ENCODE peak calls at places on chromosomes 5 and 9, in nine cellular contexts. X is ovary, O is tibial nerve, Y is K562, I is A549, H is transverse colon, R is stomach, M is suprapubic skin, D is SK-N-SH. L is an unnamed sample.

GRCh38 chr5:9069650-9070049 is 476.2 kb downstream of the SEMA5A start:
- DNase-seq in M (no peak), D (no peak), X (no peak), I (no peak), R (no peak), H (no peak), Y (no peak), O (no peak), L (no peak)

GRCh38 chr9:31347082-31347617 is 1037.3 kb upstream of the ACO1 start:
- DNase-seq in X (no peak), H (no peak), M (no peak), Y (no peak), I (no peak), D (no peak), R (no peak), O (no peak), L (no peak)

GRCh38 chr5:111735829-111736228 is 21.2 kb downstream of the NREP start:
- DNase-seq in D (no peak), O (no peak), M (peak), Y (no peak), R (no peak), I (peak), X (peak), H (peak), L (peak)

GRCh38 chr9:131707050-131707449 is 32.8 kb downstream of the RAPGEF1 start:
- DNase-seq in I (no peak), D (no peak), H (no peak), M (peak), O (no peak), Y (no peak), X (no peak), R (no peak), L (no peak)

GRCh38 chr5:14665110-14665822 is 748 bp downstream of the OTULIN start:
- DNase-seq in Y (peak), O (no peak), X (no peak), I (peak), M (no peak), D (peak), H (peak), R (peak), L (no peak)

GRCh38 chr5:54470191-54470590 is 14.7 kb downstream of the HSPB3 start:
- DNase-seq in R (no peak), I (no peak), X (no peak), H (no peak), M (no peak), O (no peak), Y (no peak), D (no peak), L (no peak)

GRCh38 chr5:137668574-137669093 is 67.3 kb downstream of the KLHL3 start:
- DNase-seq in O (no peak), X (no peak), H (no peak), M (no peak), Y (no peak), R (no peak), D (no peak), I (no peak), L (no peak)

GRCh38 chr5:135379052-135379654 is 19.9 kb downstream of the MACROH2A1 start:
- DNase-seq in H (no peak), R (no peak), D (no peak), X (no peak), O (no peak), Y (no peak), M (no peak), I (peak), L (no peak)

GRCh38 chr5:32076699-32077695 is 97.1 kb downstream of the GOLPH3 start:
- DNase-seq in Y (peak), R (peak), D (peak), I (peak), M (no peak), O (peak), X (peak), H (peak), L (no peak)

GRCh38 chr5:177388521-177389052 is 4.4 kb downstream of the SLC34A1 start:
- DNase-seq in O (no peak), X (no peak), H (no peak), Y (no peak), I (no peak), R (no peak), M (no peak), D (no peak), L (no peak)

GRCh38 chr5:31630931-31631330 is 8.0 kb upstream of the PDZD2 start:
- DNase-seq in O (no peak), D (peak), I (no peak), R (no peak), Y (no peak), X (no peak), M (no peak), H (no peak), L (no peak)

GRCh38 chr5:155726267-155726666 is 600.7 kb upstream of the SGCD start:
- DNase-seq in Y (no peak), M (no peak), O (no peak), I (peak), D (no peak), H (no peak), R (no peak), X (no peak), L (peak)

GRCh38 chr5:34957857-34958690 is 28.7 kb downstream of the DNAJC21 start:
- DNase-seq in Y (peak), D (peak), R (no peak), M (no peak), I (peak), O (no peak), H (no peak), X (no peak), L (no peak)

GRCh38 chr5:119578937-119579336 is 50.4 kb upstream of the FAM170A start:
- DNase-seq in D (no peak), X (no peak), Y (peak), M (no peak), R (no peak), H (no peak), O (no peak), I (peak), L (peak)

GRCh38 chr5:84080908-84081307 is 303.8 kb downstream of the EDIL3 start:
- DNase-seq in X (no peak), I (no peak), O (no peak), R (no peak), M (no peak), Y (no peak), D (no peak), H (no peak), L (no peak)

GRCh38 chr5:67677422-67677970 is 480.9 kb upstream of the CD180 start:
- DNase-seq in O (no peak), M (no peak), H (no peak), I (no peak), Y (no peak), X (no peak), D (no peak), R (no peak), L (no peak)

GRCh38 chr5:80184235-80185023 is 71.4 kb downstream of the SERINC5 start:
- DNase-seq in O (no peak), M (no peak), I (peak), Y (peak), X (no peak), D (no peak), R (peak), H (peak), L (no peak)

GRCh38 chr9:37371565-37372464 is 50.7 kb upstream of the GRHPR start:
- DNase-seq in R (no peak), Y (peak), D (no peak), H (no peak), O (no peak), I (no peak), M (no peak), X (no peak), L (no peak)

GRCh38 chr9:88387035-88387732 is 1.1 kb upstream of the SPIN1 start:
- DNase-seq in I (peak), X (peak), O (no peak), M (no peak), R (peak), H (peak), D (no peak), Y (peak), L (no peak)

GRCh38 chr5:138934971-138935370 is 59.8 kb upstream of the LRRTM2 start:
- DNase-seq in Y (no peak), R (peak), H (no peak), X (no peak), M (no peak), D (no peak), O (no peak), I (no peak), L (no peak)

GRCh38 chr5:166369326-166369725 is 1922.1 kb upstream of the WWC1 start:
- DNase-seq in Y (no peak), H (no peak), M (no peak), R (no peak), D (no peak), O (no peak), X (no peak), I (no peak), L (no peak)

GRCh38 chr9:21902112-21902511 is 92.1 kb downstream of the CDKN2A start:
- DNase-seq in H (no peak), R (no peak), O (no peak), X (no peak), I (no peak), Y (no peak), M (no peak), D (no peak), L (no peak)

GRCh38 chr9:93002700-93003099 is 55.4 kb downstream of the FGD3 start:
- DNase-seq in O (no peak), X (no peak), I (no peak), R (no peak), H (no peak), D (no peak), Y (no peak), M (no peak), L (no peak)
- TF ChIP-seq EP300 in O (no peak), X (no peak), I (no peak), R (no peak), H (no peak), D (no peak), Y (no peak), M (no peak), L (no peak)

DNA sequence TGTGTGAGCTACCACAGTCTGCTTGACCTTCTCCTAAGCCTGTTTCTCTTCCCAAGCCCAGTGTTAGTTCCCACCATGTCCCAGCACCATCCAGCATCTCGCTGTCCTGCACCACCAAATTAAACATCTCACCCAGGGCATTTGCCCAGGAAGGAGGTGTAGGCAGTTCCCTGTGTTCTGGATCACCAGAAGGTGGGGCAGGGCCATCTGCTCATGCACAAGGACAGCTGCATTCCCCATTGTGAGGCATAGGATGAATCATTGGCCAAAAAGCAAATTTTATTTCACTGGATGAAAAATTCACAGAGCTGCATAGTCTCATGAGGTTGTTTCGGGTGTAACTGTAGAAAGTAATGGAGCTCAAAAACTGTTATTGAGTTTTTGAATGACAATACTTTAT is 89.5 kb upstream of the GRIA1 start:
- DNase-seq in O (no peak), H (no peak), M (no peak), X (no peak), D (no peak), Y (no peak), R (no peak), I (no peak), L (no peak)
- TF ChIP-seq EP300 in O (no peak), H (no peak), M (no peak), X (no peak), D (no peak), Y (no peak), R (no peak), I (no peak), L (no peak)

GRCh38 chr5:168136340-168136739 is 155.1 kb upstream of the WWC1 start:
- DNase-seq in R (peak), X (no peak), Y (no peak), M (no peak), D (no peak), H (peak), O (no peak), I (no peak), L (no peak)
- TF ChIP-seq EP300 in R (no peak), X (no peak), Y (no peak), M (no peak), D (no peak), H (no peak), O (no peak), I (no peak), L (no peak)

GRCh38 chr5:11130111-11130510 is 369.1 kb upstream of the DAP start:
- DNase-seq in I (no peak), R (no peak), X (no peak), H (no peak), D (no peak), M (no peak), Y (no peak), O (no peak), L (no peak)

GRCh38 chr5:11126844-11127243 is 365.8 kb upstream of the DAP start:
- DNase-seq in O (no peak), R (no peak), Y (no peak), X (no peak), I (no peak), D (no peak), M (no peak), H (no peak), L (no peak)

DNA sequence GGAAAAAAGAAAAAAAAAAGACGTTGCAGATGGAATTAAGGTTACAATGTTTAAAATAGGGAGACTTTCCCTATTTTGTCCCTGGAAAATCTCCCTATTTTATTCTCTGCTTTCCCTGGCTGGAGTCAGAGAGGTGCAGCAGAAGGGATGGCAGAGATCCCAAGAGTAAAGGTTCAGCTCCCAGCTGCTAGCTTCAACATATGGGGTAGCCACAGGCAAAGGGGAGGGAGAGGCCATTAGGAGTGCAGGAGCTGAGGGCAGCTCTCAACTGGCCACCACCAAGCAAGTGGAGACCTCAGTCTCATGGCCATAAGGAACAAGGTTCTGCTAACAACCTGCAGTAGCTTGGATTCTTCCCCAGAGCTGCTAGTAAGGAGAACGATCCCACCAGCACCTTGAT is 367.0 kb upstream of the DAP start:
- DNase-seq in X (no peak), D (no peak), I (no peak), R (no peak), M (no peak), H (no peak), Y (no peak), O (no peak), L (no peak)
- TF ChIP-seq EP300 in X (no peak), D (no peak), I (no peak), R (no peak), M (no peak), H (no peak), Y (no peak), O (no peak), L (no peak)

GRCh38 chr5:147390654-147391053 is 119.2 kb downstream of the DPYSL3 start:
- DNase-seq in M (no peak), D (no peak), I (no peak), R (no peak), O (no peak), H (no peak), Y (no peak), X (no peak), L (no peak)

GRCh38 chr5:147394273-147394672 is 115.6 kb downstream of the DPYSL3 start:
- DNase-seq in X (no peak), O (no peak), R (no peak), D (no peak), M (no peak), H (no peak), Y (no peak), I (no peak), L (no peak)

GRCh38 chr5:147388171-147388977 is 121.5 kb downstream of the DPYSL3 start:
- DNase-seq in I (no peak), M (no peak), H (no peak), R (no peak), Y (no peak), D (no peak), O (no peak), X (no peak), L (no peak)

GRCh38 chr5:147393866-147394265 is 116.0 kb downstream of the DPYSL3 start:
- DNase-seq in O (no peak), I (no peak), H (no peak), R (no peak), M (no peak), D (no peak), X (no peak), Y (peak), L (peak)

GRCh38 chr5:147391781-147392180 is 118.1 kb downstream of the DPYSL3 start:
- DNase-seq in M (no peak), H (peak), I (peak), R (peak), D (peak), Y (peak), O (no peak), X (no peak), L (no peak)
- TF ChIP-seq EP300 in M (no peak), H (no peak), I (no peak), R (no peak), D (no peak), Y (no peak), O (peak), X (no peak), L (no peak)

GRCh38 chr9:113275147-113276131 is at the start of the genes CDC26 and PRPF4:
- DNase-seq in D (peak), Y (peak), X (peak), H (peak), R (peak), M (peak), I (peak), O (peak), L (peak)

GRCh38 chr9:113269871-113270270 is 5.5 kb downstream of the CDC26 start:
- DNase-seq in M (no peak), Y (no peak), O (no peak), D (no peak), H (no peak), I (no peak), R (no peak), X (no peak), L (no peak)

GRCh38 chr9:113269355-113269754 is 6.0 kb downstream of the CDC26 start:
- DNase-seq in X (no peak), H (no peak), Y (no peak), R (no peak), D (no peak), I (no peak), O (no peak), M (no peak), L (no peak)

GRCh38 chr9:113278840-113279239 is 3.4 kb downstream of the PRPF4 start:
- DNase-seq in I (no peak), M (no peak), R (no peak), X (no peak), O (no peak), H (no peak), D (no peak), Y (no peak), L (no peak)

DNA sequence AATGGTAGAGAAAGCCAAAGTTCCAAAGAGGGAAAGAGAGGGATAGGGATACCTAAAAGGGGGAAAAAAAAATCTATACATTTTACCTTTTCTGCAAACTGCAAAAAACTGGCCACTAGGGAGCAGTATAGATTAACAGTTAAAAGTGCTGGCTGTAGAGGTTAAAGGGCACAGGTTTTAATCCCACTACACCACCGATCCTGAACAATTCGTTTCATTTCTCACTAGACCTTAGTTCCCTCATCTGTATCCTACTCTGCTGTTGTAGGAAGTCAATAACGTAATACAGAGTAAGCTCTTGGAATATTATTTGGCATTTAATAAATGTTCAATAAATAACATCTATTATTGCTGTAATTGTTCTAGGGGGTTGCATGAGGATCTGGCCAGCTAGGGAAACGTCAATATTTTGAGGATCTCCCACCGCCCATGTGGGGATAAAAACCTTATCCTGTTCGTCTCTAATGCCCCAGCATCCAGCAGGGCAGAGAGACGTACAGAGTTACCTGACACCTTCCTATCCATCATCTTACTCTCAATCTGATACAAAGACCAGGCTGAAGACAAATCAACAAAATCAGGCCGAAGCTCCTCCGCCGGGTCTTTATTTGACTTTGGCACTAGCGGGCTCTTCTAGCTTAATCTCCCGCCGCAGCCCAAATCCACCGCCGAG is 762 bp downstream of the CDC26 start:
- DNase-seq in D (peak), X (no peak), H (no peak), Y (peak), M (no peak), I (peak), O (no peak), R (no peak), L (no peak)
- TF ChIP-seq EP300 in D (no peak), X (no peak), H (no peak), Y (peak), M (no peak), I (no peak), O (no peak), R (no peak), L (no peak)

DNA sequence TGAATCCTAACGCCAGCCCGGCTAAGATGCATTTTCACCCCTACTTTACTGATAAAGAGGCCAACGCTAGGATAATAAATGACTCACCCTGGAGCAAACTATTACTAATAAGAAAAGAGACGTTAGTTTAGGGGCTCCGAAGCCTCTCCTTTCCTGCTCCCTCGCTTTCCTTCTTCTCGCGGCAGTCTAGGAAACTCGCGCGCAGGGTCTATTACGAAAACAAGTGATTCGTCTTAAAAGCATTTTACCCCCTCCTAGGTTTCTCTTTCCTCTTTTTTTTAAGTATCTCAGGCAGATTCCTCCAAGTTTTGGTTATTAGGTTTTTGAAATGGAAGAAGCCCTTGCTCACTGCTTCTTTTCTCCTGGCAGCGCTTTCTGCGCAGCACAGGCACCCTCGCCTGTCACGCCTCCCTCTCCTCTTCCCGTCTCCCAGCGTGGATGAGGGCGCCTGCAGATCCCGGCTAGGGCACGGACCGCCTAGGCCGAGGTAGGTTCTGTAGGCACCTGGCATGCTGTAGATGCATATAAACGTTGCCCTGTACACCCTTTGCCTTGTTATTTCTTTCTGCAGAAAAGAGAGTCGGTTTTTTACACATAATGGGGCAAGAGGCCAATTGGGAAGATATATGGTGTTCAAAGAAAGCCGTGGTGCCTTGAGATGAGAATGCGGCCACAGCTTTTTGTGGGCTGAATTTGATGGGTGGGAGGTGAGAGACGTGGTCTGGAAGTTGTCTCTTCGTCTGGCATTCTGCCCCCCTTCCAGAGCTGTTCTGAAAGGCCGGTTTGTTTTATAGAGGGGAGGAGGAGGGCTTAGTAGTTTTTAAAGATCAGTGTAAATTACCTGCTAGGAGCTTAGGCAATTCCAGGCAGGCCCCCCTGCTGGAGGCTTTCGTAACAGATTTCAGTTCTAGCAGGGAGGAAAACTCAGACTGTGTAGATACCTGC is 981 bp downstream of the GCNT1 start:
- DNase-seq in R (peak), I (peak), Y (peak), X (peak), H (peak), M (no peak), O (no peak), D (peak), L (peak)
- TF ChIP-seq EP300 in R (no peak), I (no peak), Y (no peak), X (no peak), H (no peak), M (no peak), O (no peak), D (no peak), L (no peak)

DNA sequence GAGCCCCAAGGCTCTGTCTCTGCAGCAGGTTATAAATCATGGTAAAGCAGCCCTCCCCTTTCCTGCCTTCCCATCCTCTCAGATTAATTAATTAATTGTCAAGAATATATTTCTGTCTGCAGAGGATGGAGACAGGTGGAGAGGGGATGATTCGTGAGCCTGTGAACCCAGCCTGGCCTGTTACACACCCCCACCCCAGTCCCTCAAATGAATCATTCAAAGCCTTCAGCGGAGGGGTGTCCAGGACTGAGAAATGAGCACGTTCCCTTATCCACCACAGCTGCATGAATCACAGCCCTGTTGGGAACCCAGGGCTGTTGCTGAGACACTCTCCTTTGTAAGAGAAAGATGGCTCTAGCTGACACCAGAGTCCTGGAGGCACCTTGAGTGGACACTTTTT is 56.0 kb downstream of the NIPAL4 start:
- DNase-seq in O (no peak), X (no peak), M (no peak), D (no peak), H (no peak), I (peak), R (no peak), Y (no peak), L (no peak)
- TF ChIP-seq EP300 in O (no peak), X (no peak), M (no peak), D (peak), H (no peak), I (no peak), R (no peak), Y (no peak), L (no peak)

L was measured in H1.